ENCODE peak calls at places on chromosomes 13 and 19, in six cellular contexts. N is amniotic stem cell; X is MCF 10A; Z is upper lobe of right lung; U is stimulated activated CD4-positive, alpha-beta T cell treated with anti-CD3 and anti-CD28 coated beads, Interleukin-12 subunit alpha, Interleukin-12 subunit beta, amount 100 ng/mL, for 24 hours; R is iPS-NIHi11. G is an unnamed sample.

GRCh38 chr13:20360041-20360491 is 127.9 kb upstream of the GJB6 start:
- DNase-seq in N (no peak), X (peak), Z (no peak), U (no peak), R (no peak), G (no peak)

GRCh38 chr13:93227906-93228801 is 1.5 kb downstream of the GPC6 start:
- DNase-seq in N (peak), X (peak), Z (peak), U (no peak), R (peak), G (no peak)

GRCh38 chr13:95536629-95537241 is 15.8 kb upstream of the CLDN10 start:
- DNase-seq in N (peak), X (peak), Z (no peak), U (no peak), R (no peak), G (no peak)

GRCh38 chr19:17327654-17328516 is 6.8 kb downstream of the ANO8 start:
- DNase-seq in N (no peak), X (no peak), Z (peak), U (no peak), R (peak), G (no peak)

GRCh38 chr13:79096099-79096498 is 310.0 kb downstream of the RBM26 start:
- DNase-seq in N (no peak), X (no peak), Z (no peak), U (no peak), R (no peak), G (no peak)

GRCh38 chr19:21430674-21431073 is 33.7 kb downstream of the ZNF493 start:
- DNase-seq in N (no peak), X (no peak), Z (no peak), U (no peak), R (no peak), G (no peak)

GRCh38 chr19:41919948-41920712 is 8.1 kb downstream of the ERFL start:
- DNase-seq in N (no peak), X (no peak), Z (no peak), U (no peak), R (no peak), G (no peak)

GRCh38 chr19:55384576-55385235 is 614 bp upstream of the TMEM238 start:
- DNase-seq in N (no peak), X (no peak), Z (no peak), U (no peak), R (no peak), G (no peak)

GRCh38 chr19:8065489-8066261 is 13.1 kb downstream of the CCL25 start:
- DNase-seq in N (no peak), X (no peak), Z (no peak), U (no peak), R (no peak), G (no peak)

GRCh38 chr19:42060117-42060516 is 9.9 kb downstream of the GRIK5 start:
- DNase-seq in N (no peak), X (no peak), Z (no peak), U (no peak), R (no peak), G (no peak)

GRCh38 chr13:113029487-113030258 is 60.7 kb downstream of the MCF2L start:
- DNase-seq in N (no peak), X (peak), Z (no peak), U (peak), R (peak), G (peak)

GRCh38 chr13:103516009-103516795 is 450.0 kb upstream of the SLC10A2 start:
- DNase-seq in N (no peak), X (no peak), Z (no peak), U (no peak), R (no peak), G (no peak)

GRCh38 chr13:35252536-35253205 is 223.8 kb downstream of the MAB21L1 start:
- DNase-seq in N (no peak), X (no peak), Z (no peak), U (no peak), R (no peak), G (peak)

GRCh38 chr19:812819-813358 is 8.9 kb downstream of the PLPPR3 start:
- DNase-seq in N (no peak), X (no peak), Z (no peak), U (no peak), R (peak), G (no peak)

GRCh38 chr19:18594096-18594823 is 5.7 kb downstream of the REX1BD start:
- DNase-seq in N (peak), X (peak), Z (peak), U (peak), R (peak), G (peak)

GRCh38 chr13:113916330-113916815 is 52.5 kb upstream of the GAS6 start:
- DNase-seq in N (no peak), X (no peak), Z (no peak), U (no peak), R (no peak), G (no peak)

GRCh38 chr13:27289016-27289665 is 18.5 kb downstream of the RASL11A start:
- DNase-seq in N (no peak), X (no peak), Z (no peak), U (no peak), R (no peak), G (no peak)

GRCh38 chr13:113800576-113800926 is 41.5 kb downstream of the TMEM255B start:
- DNase-seq in N (no peak), X (no peak), Z (peak), U (no peak), R (no peak), G (no peak)

GRCh38 chr19:3818479-3818878 is 32.3 kb upstream of the MATK start:
- DNase-seq in N (no peak), X (peak), Z (no peak), U (no peak), R (no peak), G (no peak)

GRCh38 chr19:15629003-15629880 is 11.5 kb upstream of the CYP4F3 start:
- DNase-seq in N (no peak), X (peak), Z (peak), U (peak), R (peak), G (peak)

GRCh38 chr13:23570931-23571330 is 719 bp downstream of the TNFRSF19 start:
- DNase-seq in N (no peak), X (no peak), Z (no peak), U (no peak), R (no peak), G (no peak)

GRCh38 chr13:37127706-37128241 is 22.3 kb upstream of the CSNK1A1L start:
- DNase-seq in N (peak), X (no peak), Z (no peak), U (no peak), R (no peak), G (no peak)

GRCh38 chr13:32659736-32660135 is 73.5 kb downstream of the PDS5B start:
- DNase-seq in N (no peak), X (no peak), Z (no peak), U (no peak), R (no peak), G (no peak)

GRCh38 chr19:35742121-35742724 is at the start of gene IGFLR1:
- DNase-seq in N (no peak), X (no peak), Z (no peak), U (peak), R (no peak), G (peak)

GRCh38 chr13:113299951-113300350 is 2.9 kb downstream of the LAMP1 start:
- DNase-seq in N (no peak), X (no peak), Z (no peak), U (no peak), R (no peak), G (no peak)

GRCh38 chr19:4831351-4832340 is at the start of gene TICAM1:
- DNase-seq in N (peak), X (peak), Z (peak), U (peak), R (peak), G (no peak)

GRCh38 chr19:41159861-41160260 is 33.2 kb upstream of the CYP2S1 start:
- DNase-seq in N (no peak), X (no peak), Z (no peak), U (no peak), R (no peak), G (no peak)

GRCh38 chr19:42066075-42066754 is 3.8 kb downstream of the GRIK5 start:
- DNase-seq in N (no peak), X (no peak), Z (no peak), U (no peak), R (peak), G (no peak)

G was measured in GM18507.